ENCODE peak calls at places on chromosomes 12 and 14, in five cellular contexts. F, S, V, N and T are unnamed samples. For H3K27me3, the result is how much of the 10 kb centered on the place peaks cover.

GRCh38 chr14:31835049-31835448 is 242.1 kb upstream of the ARHGAP5 start:
- DNase-seq in V (no peak), S (no peak), N (no peak), F (no peak), T (no peak)

GRCh38 chr12:67982165-67982563 is 7.1 kb upstream of the IFNG-AS1 start:
- DNase-seq in V (no peak), N (no peak), S (no peak), F (no peak), T (no peak)

GRCh38 chr12:127113945-127114344 is 1153.0 kb upstream of the TMEM132C start:
- DNase-seq in S (no peak), F (no peak), V (no peak), N (no peak), T (no peak)

GRCh38 chr12:6839482-6840201 is 1.1 kb upstream of the GNB3 start:
- DNase-seq in V (no peak), N (peak), S (no peak), F (no peak), T (no peak)

GRCh38 chr14:33812596-33812995 is 138.3 kb downstream of the EGLN3 start:
- DNase-seq in S (no peak), F (no peak), N (no peak), V (no peak), T (no peak)

GRCh38 chr12:66679441-66680069 is 679 bp upstream of the GRIP1 start:
- DNase-seq in V (no peak), F (no peak), N (no peak), S (no peak), T (no peak)

GRCh38 chr12:51823875-51824565 is 24.5 kb downstream of the FIGNL2 start:
- DNase-seq in S (peak), N (no peak), F (peak), V (peak), T (no peak)

GRCh38 chr14:103680491-103681231 is 34.6 kb downstream of the XRCC3 start:
- DNase-seq in S (no peak), N (no peak), F (no peak), V (no peak), T (no peak)

GRCh38 chr14:50649691-50650090 is 18.4 kb downstream of the SAV1 start:
- DNase-seq in S (no peak), F (no peak), N (no peak), V (no peak), T (no peak)

GRCh38 chr12:42732908-42733411 is 143.4 kb upstream of the PRICKLE1 start:
- DNase-seq in F (no peak), V (no peak), S (no peak), N (no peak), T (no peak)

GRCh38 chr12:107818984-107819383 is 44.5 kb downstream of the ASCL4 start:
- DNase-seq in S (no peak), V (peak), N (no peak), F (no peak), T (no peak)

GRCh38 chr12:6333029-6333428 is 8.8 kb downstream of the TNFRSF1A start:
- DNase-seq in N (peak), V (no peak), F (no peak), S (no peak), T (no peak)

GRCh38 chr12:115872212-115872611 is 405.3 kb downstream of the MED13L start:
- DNase-seq in N (no peak), S (no peak), F (no peak), V (no peak), T (no peak)

GRCh38 chr12:111410229-111411186 is 4.8 kb downstream of the SH2B3 start:
- DNase-seq in F (no peak), V (no peak), S (no peak), N (peak), T (no peak)

GRCh38 chr12:26434299-26434915 is 239.0 kb downstream of the SSPN start:
- DNase-seq in N (no peak), F (peak), V (peak), S (peak), T (peak)

GRCh38 chr14:92783813-92784431 is 10.2 kb upstream of the GOLGA5 start:
- DNase-seq in V (no peak), N (no peak), S (peak), F (peak), T (peak)

GRCh38 chr12:55515696-55516095 is 23.5 kb downstream of the OR6C68 start:
- DNase-seq in F (no peak), S (no peak), N (no peak), V (no peak), T (no peak)

GRCh38 chr14:34098045-34098984 is 147.4 kb upstream of the EGLN3 start:
- DNase-seq in V (peak), F (peak), S (peak), N (no peak), T (peak)

GRCh38 chr14:90602088-90602687 is 205.4 kb downstream of the CALM1 start:
- DNase-seq in N (no peak), F (no peak), S (no peak), V (no peak), T (no peak)

DNA sequence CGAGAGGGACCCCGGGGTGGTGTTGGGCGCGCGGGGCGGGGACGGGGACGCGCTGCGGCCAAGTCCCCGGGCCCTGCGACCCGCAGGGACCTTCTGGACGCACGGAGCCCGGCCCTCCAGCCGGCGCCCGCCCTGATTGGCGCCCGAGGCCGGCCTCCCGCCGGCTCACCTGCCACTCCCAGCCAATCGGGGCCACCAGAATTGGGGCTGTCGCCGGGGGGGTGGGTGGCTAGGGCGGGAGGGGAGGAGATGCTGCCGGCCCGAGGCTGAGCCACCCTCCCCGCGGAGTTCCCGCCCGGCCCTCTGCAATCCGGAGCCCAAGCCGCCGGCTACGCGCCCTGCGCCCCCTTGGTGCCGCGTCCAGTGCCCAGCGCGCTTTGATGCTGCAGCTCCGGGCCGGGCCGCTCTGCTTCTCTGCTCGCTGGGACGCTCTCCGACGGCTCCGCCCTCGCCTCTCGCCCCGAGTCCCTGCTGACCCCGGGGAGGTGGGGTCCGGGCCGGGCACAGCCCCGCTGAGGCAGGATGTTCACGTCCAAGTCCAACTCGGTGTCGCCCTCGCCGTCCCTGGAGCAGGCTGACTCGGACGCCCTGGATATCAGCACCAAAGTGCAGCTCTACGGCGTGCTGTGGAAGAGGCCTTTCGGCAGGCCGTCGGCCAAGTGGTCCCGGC is at the start of gene PLEKHD1:
- DNase-seq in F (peak), N (no peak), V (no peak), S (no peak), T (peak)
- H3K27me3 ChIP-seq in F (under half), N (under half), V (under half), S (under half), T (under half)

GRCh38 chr14:100906420-100906819 is 2.9 kb upstream of the RTL1 start:
- DNase-seq in N (no peak), V (no peak), S (no peak), F (no peak), T (no peak)
- H3K27me3 ChIP-seq in N (under half), V (under half), S (under half), F (under half), T (under half)

DNA sequence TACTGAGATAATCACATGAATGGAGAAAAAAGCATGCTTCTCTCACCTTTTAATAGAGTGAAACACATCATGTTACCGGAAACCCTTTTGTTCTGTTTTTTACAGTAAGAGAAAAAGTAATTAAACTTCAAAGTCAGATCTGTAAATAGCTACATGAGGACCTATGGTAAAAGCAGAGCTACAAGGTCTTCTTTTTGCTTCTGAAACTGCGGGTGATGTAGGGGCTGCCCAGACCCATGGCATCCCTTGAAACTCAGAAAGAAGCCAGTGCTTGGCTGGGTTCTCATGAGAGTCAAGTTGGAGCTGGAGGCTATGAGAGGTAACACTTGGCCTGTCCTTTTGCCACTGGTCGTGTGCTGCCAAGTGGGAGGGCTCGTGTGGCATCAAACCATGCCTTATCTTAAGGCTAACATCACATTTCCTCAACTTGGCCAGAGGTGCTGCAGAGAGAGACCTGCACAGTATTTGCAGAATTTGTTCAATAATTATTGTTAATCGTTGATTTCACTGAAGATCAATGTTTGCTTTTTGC is 47.6 kb downstream of the EML1 start:
- DNase-seq in N (no peak), S (no peak), V (no peak), F (no peak), T (no peak)
- H3K27me3 ChIP-seq in N (under half), S (under half), V (under half), F (under half), T (under half)

DNA sequence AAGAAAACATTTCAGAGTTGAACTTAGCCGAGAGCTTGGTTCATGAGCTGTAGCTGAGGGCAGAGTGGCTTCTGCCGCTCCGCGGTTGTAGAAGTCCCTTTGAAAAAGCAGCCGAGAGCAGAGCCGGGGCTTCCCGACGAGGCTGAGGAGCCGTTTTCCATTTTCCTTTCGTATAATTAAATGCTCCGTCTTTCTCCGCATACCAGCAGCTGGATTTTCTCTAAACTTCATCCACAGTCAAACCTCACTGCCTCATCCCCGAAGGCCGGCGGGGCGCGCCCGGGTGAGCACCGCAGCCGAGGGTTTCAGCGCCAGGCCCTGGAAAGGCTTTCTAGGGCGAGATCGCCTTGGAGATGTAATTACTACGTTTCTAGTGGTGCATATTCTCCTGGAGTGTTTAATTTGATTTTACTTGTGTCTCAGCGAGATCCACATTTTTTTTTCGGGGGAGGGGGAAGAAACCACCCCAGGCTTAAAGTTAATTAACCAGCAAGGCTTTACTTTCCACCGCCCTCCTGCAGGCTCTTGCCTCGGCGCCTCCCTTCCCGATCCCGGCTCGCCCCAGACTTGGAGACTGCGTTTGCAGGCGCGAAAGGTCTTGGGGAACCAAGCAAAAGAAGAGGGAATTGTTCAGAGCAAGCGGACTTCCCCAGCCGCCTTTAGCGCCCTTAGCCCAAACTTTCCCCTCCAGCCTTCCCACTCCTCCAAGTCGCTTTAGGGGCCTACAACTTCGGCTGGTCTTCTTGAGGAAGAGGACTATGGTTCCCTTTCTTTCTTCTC is 2.9 kb upstream of the HOXC13 start:
- DNase-seq in F (no peak), N (no peak), V (no peak), S (no peak), T (no peak)
- H3K27me3 ChIP-seq in F (half or more), N (under half), V (half or more), S (half or more), T (under half)

DNA sequence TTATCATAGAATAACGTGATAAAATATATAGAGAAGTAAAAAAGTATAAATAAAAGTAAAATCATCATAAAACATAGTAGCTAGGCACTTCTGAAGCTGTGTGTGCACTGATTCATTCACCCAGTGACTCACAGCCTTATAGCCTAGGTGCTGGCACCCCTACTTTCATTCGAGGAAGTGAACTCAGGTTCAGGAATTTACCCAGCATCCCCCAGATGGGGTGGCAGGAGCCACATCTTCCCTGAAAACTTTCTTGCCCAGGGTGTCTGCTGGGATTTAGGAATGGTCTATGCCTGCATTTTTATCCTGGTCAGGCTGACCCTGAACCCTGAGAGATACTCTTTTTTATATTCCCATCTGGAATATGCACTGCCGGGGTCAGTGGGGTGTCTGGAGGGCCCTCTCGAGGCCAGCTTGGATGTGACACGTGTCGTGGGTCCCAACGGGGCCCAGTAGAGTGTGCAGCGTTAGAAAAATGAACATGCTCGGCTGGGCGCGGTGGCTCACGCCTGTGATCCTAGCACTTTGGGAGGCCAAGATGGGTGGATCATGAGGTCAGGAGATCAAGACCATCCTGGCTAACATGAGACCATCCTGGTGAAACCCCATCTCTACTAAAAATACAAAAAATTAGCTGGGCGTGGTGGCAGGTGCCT is 75.8 kb downstream of the AACS start:
- DNase-seq in F (no peak), S (no peak), V (no peak), N (no peak), T (no peak)
- H3K27me3 ChIP-seq in F (under half), S (under half), V (under half), N (under half), T (under half)